ENCODE peak calls at places on chromosomes 12 and 14, in nine cellular contexts. V is body of pancreas, J is transverse colon, O is left lung, I is lower lobe of right lung, Y is right lobe of liver, Q is testis, D is astrocyte, R is WERI-Rb-1. C is an unnamed sample. For H3K36me3, the result is how much of the 10 kb centered on the place peaks cover.

GRCh38 chr12:132222096-132222807 is 78.0 kb downstream of the NOC4L start:
- DNase-seq in V (no peak), J (no peak), O (peak), I (peak), Y (no peak), Q (no peak), D (no peak), R (no peak), C (no peak)

GRCh38 chr12:90729741-90730140 is 225.2 kb downstream of the CCER1 start:
- DNase-seq in V (no peak), J (no peak), O (no peak), I (no peak), Y (no peak), Q (no peak), D (peak), R (no peak), C (no peak)

GRCh38 chr12:23140710-23141109 is 515.7 kb downstream of the ETNK1 start:
- DNase-seq in V (no peak), J (no peak), O (no peak), I (no peak), Y (no peak), Q (no peak), D (peak), R (no peak), C (no peak)

GRCh38 chr12:106900554-106900953 is 55.2 kb upstream of the TMEM263 start:
- DNase-seq in V (no peak), J (no peak), O (no peak), I (no peak), Y (no peak), Q (no peak), D (no peak), R (no peak), C (no peak)

GRCh38 chr12:43028826-43029225 is 439.3 kb upstream of the PRICKLE1 start:
- DNase-seq in V (no peak), J (no peak), O (no peak), I (no peak), Y (no peak), Q (no peak), D (peak), R (no peak), C (no peak)

GRCh38 chr12:54364413-54364812 is at the start of gene GPR84:
- DNase-seq in V (no peak), J (no peak), O (no peak), I (no peak), Y (no peak), Q (no peak), D (no peak), R (no peak), C (no peak)

GRCh38 chr12:45893240-45893639 is 97.1 kb downstream of the SCAF11 start:
- DNase-seq in V (no peak), J (no peak), O (no peak), I (no peak), Y (no peak), Q (peak), D (no peak), R (peak), C (no peak)

GRCh38 chr12:47097276-47097896 is 17.6 kb upstream of the AMIGO2 start:
- DNase-seq in V (no peak), J (no peak), O (no peak), I (no peak), Y (no peak), Q (no peak), D (peak), R (no peak), C (no peak)

GRCh38 chr14:72549026-72549425 is 344.9 kb downstream of the DPF3 start:
- DNase-seq in V (no peak), J (no peak), O (no peak), I (no peak), Y (no peak), Q (no peak), D (no peak), R (no peak), C (no peak)

GRCh38 chr12:106495354-106495965 is 87.3 kb upstream of the RFX4 start:
- DNase-seq in V (no peak), J (no peak), O (no peak), I (no peak), Y (no peak), Q (no peak), D (no peak), R (no peak), C (no peak)

GRCh38 chr14:65239143-65239672 is 136.9 kb upstream of the MAX start:
- DNase-seq in V (no peak), J (peak), O (no peak), I (no peak), Y (no peak), Q (no peak), D (peak), R (no peak), C (no peak)

GRCh38 chr14:76977793-76978730 is 50.4 kb downstream of the IRF2BPL start:
- DNase-seq in V (no peak), J (peak), O (peak), I (peak), Y (peak), Q (peak), D (peak), R (no peak), C (peak)

GRCh38 chr12:460301-461230 is 827 bp downstream of the B4GALNT3 start:
- DNase-seq in V (peak), J (peak), O (peak), I (peak), Y (no peak), Q (peak), D (no peak), R (peak), C (peak)

GRCh38 chr14:68563256-68564131 is 229.4 kb downstream of the ZFP36L1 start:
- DNase-seq in V (peak), J (no peak), O (no peak), I (no peak), Y (no peak), Q (peak), D (peak), R (no peak), C (no peak)

GRCh38 chr12:30989754-30990153 is 63.2 kb downstream of the TSPAN11 start:
- DNase-seq in V (peak), J (peak), O (no peak), I (no peak), Y (no peak), Q (peak), D (no peak), R (peak), C (no peak)

GRCh38 chr12:88227263-88227662 is 85.2 kb downstream of the TMTC3 start:
- DNase-seq in V (no peak), J (no peak), O (no peak), I (no peak), Y (no peak), Q (no peak), D (no peak), R (no peak), C (no peak)

GRCh38 chr14:54152351-54152750 is 195.7 kb upstream of the BMP4 start:
- DNase-seq in V (no peak), J (no peak), O (no peak), I (no peak), Y (no peak), Q (no peak), D (no peak), R (no peak), C (no peak)

GRCh38 chr14:71593966-71594365 is 338.3 kb upstream of the RGS6 start:
- DNase-seq in V (no peak), J (no peak), O (no peak), I (no peak), Y (no peak), Q (no peak), D (no peak), R (no peak), C (no peak)

GRCh38 chr12:90905691-90906370 is 49.1 kb downstream of the CCER1 start:
- DNase-seq in V (no peak), J (no peak), O (no peak), I (no peak), Y (no peak), Q (no peak), D (peak), R (no peak), C (no peak)

GRCh38 chr12:131282292-131283080 is 328.8 kb downstream of the ADGRD1 start:
- DNase-seq in V (peak), J (no peak), O (peak), I (peak), Y (peak), Q (peak), D (no peak), R (no peak), C (no peak)

GRCh38 chr12:22029991-22030390 is 16.0 kb upstream of the CMAS start:
- DNase-seq in V (no peak), J (no peak), O (no peak), I (no peak), Y (no peak), Q (peak), D (no peak), R (no peak), C (no peak)

GRCh38 chr14:51869426-51870113 is 9.2 kb downstream of the GNG2 start:
- DNase-seq in V (no peak), J (no peak), O (no peak), I (no peak), Y (no peak), Q (no peak), D (no peak), R (no peak), C (no peak)

GRCh38 chr14:81480741-81481140 is 52.9 kb downstream of the SEL1L start:
- DNase-seq in V (no peak), J (no peak), O (no peak), I (no peak), Y (no peak), Q (no peak), D (no peak), R (no peak), C (no peak)

GRCh38 chr12:94126067-94126466 is 22.3 kb upstream of the PLXNC1 start:
- DNase-seq in V (no peak), J (no peak), O (no peak), I (no peak), Y (no peak), Q (no peak), D (no peak), R (no peak), C (no peak)

GRCh38 chr12:51246254-51246853 is 7.7 kb downstream of the DAZAP2 start:
- DNase-seq in V (no peak), J (peak), O (no peak), I (no peak), Y (no peak), Q (no peak), D (peak), R (peak), C (no peak)

GRCh38 chr12:29416748-29417147 is 35.8 kb upstream of the ERGIC2 start:
- DNase-seq in V (no peak), J (no peak), O (no peak), I (no peak), Y (no peak), Q (no peak), D (no peak), R (no peak), C (no peak)

GRCh38 chr12:104790296-104791125 is 167.6 kb downstream of the SLC41A2 start:
- DNase-seq in V (peak), J (peak), O (peak), I (peak), Y (peak), Q (peak), D (no peak), R (peak), C (peak)

GRCh38 chr12:111881712-111882111 is 39.7 kb downstream of the MAPKAPK5 start:
- DNase-seq in V (no peak), J (no peak), O (no peak), I (no peak), Y (no peak), Q (no peak), D (no peak), R (no peak), C (no peak)

GRCh38 chr12:96020314-96021003 is 14.9 kb downstream of the LTA4H start:
- DNase-seq in V (no peak), J (no peak), O (no peak), I (no peak), Y (no peak), Q (no peak), D (no peak), R (no peak), C (no peak)

GRCh38 chr12:109993091-109993490 is 3.1 kb downstream of the GIT2 start:
- DNase-seq in V (no peak), J (no peak), O (no peak), I (no peak), Y (no peak), Q (no peak), D (no peak), R (no peak), C (no peak)

GRCh38 chr14:51554339-51554920 is 97.3 kb upstream of the FRMD6 start:
- DNase-seq in V (no peak), J (no peak), O (no peak), I (no peak), Y (no peak), Q (no peak), D (peak), R (no peak), C (no peak)

GRCh38 chr14:50303744-50304471 is 8.1 kb downstream of the L2HGDH start:
- DNase-seq in V (peak), J (no peak), O (no peak), I (peak), Y (peak), Q (no peak), D (peak), R (no peak), C (no peak)

GRCh38 chr14:35855886-35856481 is 29.8 kb downstream of the BRMS1L start:
- DNase-seq in V (no peak), J (no peak), O (no peak), I (no peak), Y (no peak), Q (no peak), D (peak), R (no peak), C (no peak)

GRCh38 chr12:105072888-105073488 is 11.3 kb downstream of the ALDH1L2 start:
- DNase-seq in V (no peak), J (no peak), O (no peak), I (no peak), Y (no peak), Q (no peak), D (no peak), R (no peak), C (no peak)

GRCh38 chr12:71878208-71878607 is 38.6 kb downstream of the TBC1D15 start:
- DNase-seq in V (no peak), J (no peak), O (no peak), I (no peak), Y (no peak), Q (no peak), D (no peak), R (no peak), C (no peak)

GRCh38 chr12:41795910-41796309 is 348.8 kb downstream of the GXYLT1 start:
- DNase-seq in V (no peak), J (no peak), O (no peak), I (no peak), Y (no peak), Q (peak), D (no peak), R (peak), C (no peak)

GRCh38 chr12:1799882-1800645 is 20.3 kb upstream of the LRTM2 start:
- DNase-seq in V (peak), J (no peak), O (peak), I (peak), Y (peak), Q (no peak), D (no peak), R (no peak), C (no peak)

GRCh38 chr14:77761205-77761931 is 412 bp upstream of the SNW1 start:
- DNase-seq in V (peak), J (peak), O (no peak), I (no peak), Y (no peak), Q (peak), D (peak), R (no peak), C (peak)

GRCh38 chr14:106203438-106203837 is 677.1 kb downstream of the TMEM121 start:
- DNase-seq in V (no peak), J (no peak), O (no peak), I (no peak), Y (no peak), Q (no peak), D (no peak), R (no peak), C (no peak)
- H3K27ac ChIP-seq in V (no peak), J (no peak), O (no peak), I (no peak), Y (no peak), Q (no peak), D (no peak), R (no peak), C (no peak)

GRCh38 chr12:7004287-7004803 is 13.9 kb downstream of the LPCAT3 start:
- DNase-seq in V (no peak), J (no peak), O (no peak), I (no peak), Y (no peak), Q (no peak), D (no peak), R (no peak), C (no peak)
- H3K36me3 ChIP-seq in V (under half), J (under half), O (under half), I (under half), Y (under half), Q (under half), D (under half), R (under half), C (under half)

GRCh38 chr12:115362319-115362976 is 678.5 kb upstream of the TBX3 start:
- DNase-seq in V (no peak), J (no peak), O (no peak), I (no peak), Y (no peak), Q (no peak), D (no peak), R (no peak), C (no peak)
- TF ChIP-seq CTCF in V (no peak), J (no peak), O (no peak), I (no peak), Y (no peak), Q (no peak), D (no peak), R (no peak), C (no peak)

GRCh38 chr14:101004176-101004575 is 100.7 kb upstream of the RTL1 start:
- DNase-seq in V (no peak), J (no peak), O (no peak), I (no peak), Y (no peak), Q (no peak), D (no peak), R (no peak), C (no peak)

GRCh38 chr14:101004954-101005353 is 101.4 kb upstream of the RTL1 start:
- DNase-seq in V (no peak), J (no peak), O (no peak), I (no peak), Y (no peak), Q (no peak), D (peak), R (no peak), C (peak)

GRCh38 chr14:101002738-101003137 is 99.2 kb upstream of the RTL1 start:
- DNase-seq in V (no peak), J (no peak), O (no peak), I (no peak), Y (no peak), Q (no peak), D (no peak), R (no peak), C (no peak)

GRCh38 chr14:101001311-101002069 is 98.0 kb upstream of the RTL1 start:
- DNase-seq in V (no peak), J (no peak), O (no peak), I (no peak), Y (no peak), Q (no peak), D (peak), R (no peak), C (peak)

DNA sequence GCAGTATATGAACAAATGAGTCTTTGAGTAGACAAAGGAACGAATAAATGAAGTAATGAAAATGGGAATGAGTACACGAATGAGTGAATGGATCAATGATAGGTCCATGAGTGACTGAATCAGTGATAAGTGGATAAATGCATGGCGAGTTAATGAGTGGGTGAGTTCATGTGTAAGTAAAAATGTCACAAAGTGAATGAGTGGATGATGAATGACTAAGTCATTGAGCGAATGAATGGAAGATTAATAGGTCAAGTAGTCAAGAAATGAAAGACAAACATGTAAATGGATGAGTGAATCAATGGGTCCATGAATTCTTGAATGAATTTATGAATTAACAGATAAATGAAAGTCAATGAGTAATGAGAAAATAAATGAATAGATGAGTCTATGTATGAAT is 97.2 kb upstream of the RTL1 start:
- DNase-seq in V (no peak), J (no peak), O (no peak), I (no peak), Y (no peak), Q (no peak), D (peak), R (no peak), C (no peak)
- H3K27ac ChIP-seq in V (no peak), J (no peak), O (no peak), I (no peak), Y (no peak), Q (no peak), D (peak), R (no peak), C (no peak)

C was measured in psoas muscle.